ENCODE peak calls at places on chromosomes 3 and 15, in six cellular contexts. Y is cardiac fibroblast; F is uterus; T is T1000; C is activated CD4-positive, alpha-beta T cell treated with anti-CD3 and anti-CD28 coated beads for 4 hours; U is T-helper 1 cell. I is an unnamed sample.

GRCh38 chr15:74542192-74543042 is 1.4 kb downstream of the ARID3B start:
- DNase-seq in Y (no peak), T (no peak), F (no peak), C (no peak), U (no peak), I (no peak)

GRCh38 chr3:156626104-156626503 is 48.3 kb upstream of the TIPARP start:
- DNase-seq in Y (no peak), F (no peak), C (peak; percentile 18), U (no peak), T (no peak), I (peak; percentile 87)

GRCh38 chr3:16448691-16449090 is 64.8 kb downstream of the RFTN1 start:
- DNase-seq in F (peak; percentile 80), C (no peak), Y (peak; percentile 97), U (no peak), T (peak; percentile 81), I (peak; percentile 46)

GRCh38 chr15:51038258-51039042 is 56.3 kb downstream of the TNFAIP8L3 start:
- DNase-seq in T (no peak), Y (no peak), U (no peak), F (no peak), C (no peak), I (no peak)

GRCh38 chr3:175287361-175287963 is 428.3 kb downstream of the NAALADL2 start:
- DNase-seq in T (no peak), U (no peak), C (no peak), F (no peak), Y (peak; percentile 82), I (no peak)

GRCh38 chr3:86991840-86992430 is 986 bp upstream of the VGLL3 start:
- DNase-seq in U (no peak), F (peak; percentile 18), C (no peak), T (no peak), Y (peak; percentile 63), I (no peak)

GRCh38 chr3:59608356-59608755 is 558.5 kb upstream of the CFAP20DC start:
- DNase-seq in U (no peak), T (no peak), Y (no peak), F (no peak), C (no peak), I (no peak)

GRCh38 chr3:16140116-16140893 is 34.2 kb upstream of the GALNT15 start:
- DNase-seq in Y (peak; percentile 92), U (no peak), T (no peak), F (peak; percentile 59), C (no peak), I (no peak)

GRCh38 chr15:37142371-37142770 is 42.0 kb upstream of the MEIS2 start:
- DNase-seq in U (no peak), C (no peak), Y (no peak), T (no peak), F (no peak), I (no peak)

GRCh38 chr15:78617131-78617915 is 3.5 kb downstream of the CHRNA3 start:
- DNase-seq in F (no peak), U (no peak), C (no peak), Y (no peak), T (no peak), I (no peak)

GRCh38 chr15:45320581-45320980 is 57.8 kb downstream of the GATM start:
- DNase-seq in U (no peak), Y (no peak), F (no peak), C (no peak), T (no peak), I (no peak)

GRCh38 chr3:48334605-48335004 is 1.1 kb upstream of the SPINK8 start:
- DNase-seq in C (no peak), F (no peak), Y (no peak), T (no peak), U (no peak), I (no peak)

GRCh38 chr3:179446501-179446900 is 4.8 kb downstream of the GNB4 start:
- DNase-seq in T (no peak), C (no peak), U (no peak), Y (peak; percentile 50), F (no peak), I (no peak)

GRCh38 chr3:184604956-184605290 is 43.3 kb downstream of the EPHB3 start:
- DNase-seq in C (no peak), F (no peak), U (no peak), Y (no peak), T (no peak), I (no peak)

GRCh38 chr3:168249048-168249538 is 153.4 kb upstream of the GOLIM4 start:
- DNase-seq in F (no peak), T (no peak), C (no peak), Y (no peak), U (no peak), I (no peak)

GRCh38 chr3:75906555-75907112 is 121.3 kb upstream of the ZNF717 start:
- DNase-seq in U (no peak), T (peak; percentile 72), F (no peak), Y (peak; percentile 26), C (no peak), I (no peak)

GRCh38 chr3:30440880-30441279 is 165.5 kb upstream of the TGFBR2 start:
- DNase-seq in T (no peak), F (peak; percentile 52), C (no peak), Y (peak; percentile 64), U (no peak), I (no peak)

I was measured in lung.